ENCODE peak calls at places on chromosome 17, in four cellular contexts. C is K562, P is HepG2, S is GM12878. D is an unnamed sample.

GRCh38 chr17:72624652-72625051 is 467.8 kb downstream of the SLC39A11 start:
- DNase-seq in S (no peak), C (no peak), P (no peak), D (no peak)

GRCh38 chr17:81440511-81441244 is 45.4 kb downstream of the BAHCC1 start:
- DNase-seq in P (peak), S (no peak), C (peak), D (peak)

GRCh38 chr17:81492706-81493105 is 19.9 kb downstream of the ACTG1 start:
- DNase-seq in C (no peak), P (no peak), S (no peak), D (no peak)

GRCh38 chr17:9298776-9299295 is 276.8 kb downstream of the STX8 start:
- DNase-seq in S (no peak), C (no peak), P (no peak), D (no peak)

GRCh38 chr17:22512997-22513538 is 820.7 kb downstream of the KCNJ18 start:
- DNase-seq in P (no peak), C (peak), S (no peak), D (no peak)

GRCh38 chr17:29840884-29841283 is 89.1 kb downstream of the SSH2 start:
- DNase-seq in S (no peak), C (no peak), P (no peak), D (no peak)

GRCh38 chr17:32772453-32773025 is 104.4 kb downstream of the MYO1D start:
- DNase-seq in C (no peak), S (peak), P (no peak), D (no peak)

GRCh38 chr17:56009795-56010715 is 143.2 kb upstream of the ANKFN1 start:
- DNase-seq in C (no peak), S (no peak), P (no peak), D (no peak)

GRCh38 chr17:81582769-81583168 is 30.6 kb upstream of the FAAP100 start:
- DNase-seq in P (no peak), C (no peak), S (no peak), D (no peak)

GRCh38 chr17:55770220-55770870 is 19.5 kb downstream of the PCTP start:
- DNase-seq in C (peak), P (peak), S (no peak), D (no peak)

GRCh38 chr17:11514981-11515680 is 83.1 kb upstream of the DNAH9 start:
- DNase-seq in C (no peak), S (no peak), P (no peak), D (no peak)

GRCh38 chr17:2263183-2263954 is 40.2 kb downstream of the SMG6 start:
- DNase-seq in S (no peak), C (no peak), P (no peak), D (no peak)
- TF ChIP-seq HDAC6 in S (no peak), C (no peak), P (no peak), D (no peak)

DNA sequence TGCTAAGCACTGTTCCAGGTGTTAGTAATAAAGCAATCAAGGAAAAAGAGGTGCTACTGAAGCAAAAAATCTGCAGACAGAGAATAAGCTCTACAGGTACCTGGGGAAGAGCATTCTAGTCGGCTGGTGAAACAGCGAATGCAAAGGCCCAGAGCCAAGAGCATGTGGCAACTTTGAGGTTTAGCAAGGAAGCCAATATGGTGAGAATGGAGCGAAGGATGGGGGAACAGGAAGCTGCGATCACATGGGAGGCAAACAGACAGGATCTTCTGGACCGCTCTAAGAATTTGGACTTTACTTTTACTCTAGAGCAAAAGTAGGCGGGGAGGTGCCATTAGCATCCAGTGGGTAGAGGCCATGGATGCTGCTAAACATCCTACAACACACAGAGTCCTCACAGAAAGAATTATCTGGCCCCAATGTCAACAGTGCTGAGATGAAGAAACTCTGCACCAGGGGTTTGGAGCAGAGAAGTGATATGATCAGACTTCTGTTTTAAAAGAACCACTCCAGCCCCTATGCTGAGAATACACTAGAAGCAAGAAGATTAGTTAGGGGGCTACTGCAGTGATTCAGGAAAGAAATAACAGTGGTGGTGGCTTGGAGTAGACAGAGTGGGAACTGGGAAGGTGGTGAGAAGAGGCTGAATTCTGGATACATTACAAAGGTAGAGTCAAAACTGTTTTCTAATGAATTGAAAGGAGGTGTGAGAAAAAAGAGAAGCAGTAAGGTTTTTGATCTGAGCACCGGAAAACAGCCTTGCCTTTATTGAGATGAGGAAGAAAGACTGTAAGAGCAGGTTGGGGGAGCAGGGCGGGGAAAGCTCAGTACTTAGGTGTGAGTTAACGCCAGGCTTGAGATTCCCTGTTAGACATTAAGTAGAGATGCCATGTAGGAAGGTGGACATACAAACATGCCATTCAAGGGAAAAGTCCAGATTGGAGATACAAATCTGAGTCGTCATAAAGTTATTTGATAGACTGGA is 11.0 kb downstream of the EFTUD2 start:
- DNase-seq in P (no peak), S (no peak), C (no peak), D (no peak)
- TF ChIP-seq HDAC6 in P (no peak), S (no peak), C (no peak), D (no peak)

GRCh38 chr17:28087743-28088142 is 45.3 kb downstream of the NLK start:
- DNase-seq in P (no peak), C (no peak), S (no peak), D (no peak)
- TF ChIP-seq HDAC6 in P (no peak), C (no peak), S (no peak), D (no peak)

GRCh38 chr17:13410874-13411273 is 190.9 kb downstream of the HS3ST3A1 start:
- DNase-seq in C (no peak), P (peak), S (no peak), D (no peak)
- TF ChIP-seq HDAC6 in C (no peak), P (no peak), S (no peak), D (no peak)

GRCh38 chr17:40023590-40024292 is 8.5 kb downstream of the CSF3 start:
- DNase-seq in S (no peak), P (no peak), C (no peak), D (no peak)
- TF ChIP-seq HDAC6 in S (no peak), P (no peak), C (no peak), D (no peak)

GRCh38 chr17:45316271-45317112 is at the start of gene MAP3K14:
- DNase-seq in S (no peak), C (no peak), P (peak), D (peak)
- TF ChIP-seq HDAC6 in S (no peak), C (no peak), P (no peak), D (no peak)